ENCODE peak calls at places on chromosomes 2 and 18, in nine cellular contexts. D is SK-N-SH; E is activated T-helper 1 cell treated with Interleukin-2 at 50 U/mL for 16 hours; A is islet precursor cell; Y is endothelial cell of umbilical vein; F is AG09309; Z is EH; M is adrenal gland; J is activated naive CD8-positive, alpha-beta T cell treated with anti-CD3 and anti-CD28 coated beads, Interleukin-2, amount 50 U/mL, for 24 hours. B is an unnamed sample.

GRCh38 chr2:43012966-43013365 is 213.4 kb downstream of the ZFP36L2 start:
- DNase-seq in D (no peak), E (no peak), A (no peak), Y (no peak), F (no peak), Z (no peak), M (no peak), J (no peak), B (no peak)

GRCh38 chr2:189149981-189150380 is 29.6 kb downstream of the COL5A2 start:
- DNase-seq in D (no peak), E (no peak), A (no peak), Y (peak; percentile 44), F (peak; percentile 41), Z (peak; percentile 85), M (no peak), J (no peak), B (no peak)

GRCh38 chr2:221042926-221043325 is 529.2 kb downstream of the EPHA4 start:
- DNase-seq in D (no peak), E (no peak), A (no peak), Y (no peak), F (no peak), Z (no peak), M (no peak), J (no peak), B (no peak)

GRCh38 chr2:241161646-241162281 is 11.5 kb downstream of the PPP1R7 start:
- DNase-seq in D (no peak), E (no peak), A (peak; percentile 38), Y (no peak), F (peak; percentile 59), Z (peak; percentile 83), M (peak; percentile 89), J (no peak), B (no peak)

GRCh38 chr2:235793163-235793752 is 299.4 kb downstream of the AGAP1 start:
- DNase-seq in D (peak; percentile 37), E (no peak), A (peak; percentile 59), Y (peak; percentile 24), F (no peak), Z (peak; percentile 24), M (no peak), J (peak; percentile 2), B (no peak)

GRCh38 chr2:138503652-138504051 is 2.1 kb downstream of the SPOPL start:
- DNase-seq in D (no peak), E (no peak), A (no peak), Y (no peak), F (no peak), Z (no peak), M (no peak), J (no peak), B (no peak)

GRCh38 chr2:28567076-28567471 is 71.2 kb downstream of the PLB1 start:
- DNase-seq in D (peak; percentile 71), E (no peak), A (no peak), Y (no peak), F (no peak), Z (no peak), M (no peak), J (peak; percentile 28), B (no peak)

GRCh38 chr2:143686585-143687164 is 557.5 kb downstream of the ARHGAP15 start:
- DNase-seq in D (no peak), E (no peak), A (no peak), Y (peak; percentile 60), F (peak; percentile 5), Z (peak; percentile 57), M (no peak), J (no peak), B (no peak)

GRCh38 chr2:209501579-209501978 is 77.7 kb downstream of the MAP2 start:
- DNase-seq in D (no peak), E (no peak), A (no peak), Y (no peak), F (no peak), Z (no peak), M (no peak), J (no peak), B (no peak)

GRCh38 chr2:64599469-64599868 is 54.2 kb downstream of the SERTAD2 start:
- DNase-seq in D (no peak), E (no peak), A (no peak), Y (peak; percentile 53), F (no peak), Z (no peak), M (no peak), J (no peak), B (no peak)

GRCh38 chr2:203583084-203583695 is 48.1 kb upstream of the RAPH1 start:
- DNase-seq in D (no peak), E (no peak), A (no peak), Y (no peak), F (no peak), Z (no peak), M (no peak), J (no peak), B (no peak)

GRCh38 chr18:28514699-28515098 is 337.8 kb upstream of the CDH2 start:
- DNase-seq in D (no peak), E (no peak), A (no peak), Y (no peak), F (no peak), Z (no peak), M (no peak), J (no peak), B (no peak)

GRCh38 chr2:30366199-30366691 is 80.8 kb upstream of the LCLAT1 start:
- DNase-seq in D (no peak), E (peak; percentile 5), A (peak; percentile 78), Y (no peak), F (no peak), Z (peak; percentile 73), M (no peak), J (peak; percentile 57), B (peak; percentile 53)

GRCh38 chr2:20661981-20662937 is 4.7 kb upstream of the GDF7 start:
- DNase-seq in D (no peak), E (no peak), A (no peak), Y (no peak), F (no peak), Z (no peak), M (no peak), J (no peak), B (no peak)

B was measured in stimulated activated CD4-positive, alpha-beta T cell treated with anti-CD3 and anti-CD28 coated beads, Interleukin-4, amount 100 ng/mL, for 24 hours.